ENCODE peak calls at places on chromosomes 1 and 21, in seven cellular contexts. V is Panc1, A is left ventricle myocardium inferior, T is ovary, J is stomach, E is mesenchymal stem cell, B is psoas muscle. W is an unnamed sample.

GRCh38 chr1:47563206-47563605 is 125.4 kb downstream of the FOXD2 start:
- DNase-seq in V (no peak), J (no peak), B (no peak), E (peak; percentile 8), T (no peak), A (no peak), W (no peak)

GRCh38 chr1:37616330-37616729 is 18.4 kb downstream of the RSPO1 start:
- DNase-seq in A (no peak), B (no peak), T (no peak), E (no peak), J (no peak), V (no peak), W (no peak)

GRCh38 chr1:183244466-183244865 is 58.4 kb downstream of the LAMC2 start:
- DNase-seq in A (peak; percentile 90), V (no peak), B (peak; percentile 88), J (peak; percentile 28), T (peak; percentile 39), E (peak; percentile 93), W (peak; percentile 89)

GRCh38 chr1:155847823-155848529 is 9.0 kb downstream of the GON4L start:
- DNase-seq in E (no peak), T (no peak), A (no peak), J (no peak), B (no peak), V (no peak), W (no peak)

GRCh38 chr1:178220094-178220493 is 126.2 kb downstream of the RASAL2 start:
- DNase-seq in E (peak; percentile 51), A (no peak), J (no peak), V (no peak), B (no peak), T (no peak), W (no peak)

GRCh38 chr1:78377356-78377928 is 113.3 kb upstream of the PTGFR start:
- DNase-seq in T (no peak), B (no peak), E (no peak), V (no peak), J (no peak), A (no peak), W (no peak)

GRCh38 chr21:32888971-32889370 is 117.4 kb upstream of the PAXBP1 start:
- DNase-seq in T (no peak), J (no peak), B (no peak), V (no peak), A (no peak), E (no peak), W (no peak)

GRCh38 chr1:178869114-178869697 is 1.7 kb downstream of the ANGPTL1 start:
- DNase-seq in T (no peak), J (no peak), B (no peak), V (no peak), A (no peak), E (peak; percentile 32), W (no peak)

GRCh38 chr21:16013570-16013969 is 283.8 kb downstream of the USP25 start:
- DNase-seq in J (no peak), V (no peak), A (no peak), T (no peak), B (no peak), E (no peak), W (no peak)

GRCh38 chr1:238018214-238018613 is 127.5 kb upstream of the ZP4 start:
- DNase-seq in B (no peak), J (no peak), E (no peak), A (no peak), T (no peak), V (no peak), W (no peak)

GRCh38 chr1:162131405-162132321 is 62.2 kb downstream of the NOS1AP start:
- DNase-seq in V (no peak), J (no peak), E (no peak), B (no peak), A (no peak), T (no peak), W (no peak)

GRCh38 chr1:77514871-77515776 is 167.3 kb downstream of the ZZZ3 start:
- DNase-seq in A (peak; percentile 44), T (peak; percentile 27), J (no peak), E (peak; percentile 72), B (no peak), V (no peak), W (no peak)

GRCh38 chr1:32816676-32817158 is 441 bp downstream of the YARS1 start:
- DNase-seq in T (no peak), B (no peak), A (no peak), J (no peak), E (no peak), V (no peak), W (no peak)
- H3K4me1 ChIP-seq in T (peaks cover 15% of the 10 kb centered on the region), B (peaks cover 43% of the 10 kb centered on the region), A (peaks cover 78% of the 10 kb centered on the region), J (peaks cover 78% of the 10 kb centered on the region), E (peaks cover 10% of the 10 kb centered on the region), V (peaks cover 19% of the 10 kb centered on the region), W (peaks cover 8% of the 10 kb centered on the region)

DNA sequence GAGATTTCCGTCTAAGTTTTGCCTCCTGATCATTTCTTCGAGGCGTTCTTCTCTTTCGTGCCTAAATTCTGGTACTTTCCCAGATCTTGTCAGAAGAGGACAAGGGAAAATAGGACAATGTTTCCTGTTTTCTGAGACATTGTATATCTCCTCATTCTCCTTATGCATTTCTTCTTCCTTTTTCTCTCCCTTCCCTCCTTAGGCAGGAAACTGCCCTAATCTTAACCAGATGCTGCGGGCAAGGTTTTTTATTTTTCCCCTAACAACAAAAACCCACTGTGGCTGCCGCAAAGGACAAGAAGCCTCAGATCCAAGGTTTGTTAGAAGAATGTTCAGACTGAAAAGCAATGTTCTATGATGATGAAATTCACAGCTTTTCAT is 813 bp downstream of the CTSK start:
- DNase-seq in E (no peak), T (no peak), A (no peak), V (no peak), J (no peak), B (no peak), W (no peak)
- H3K4me3 ChIP-seq in E (peak overlapping the region; percentile 81), T (peak overlapping the region; percentile 36), A (peak overlapping the region; percentile 48), V (no peak overlapping the region), J (peak overlapping the region; percentile 11), B (peak overlapping the region; percentile 39), W (peak overlapping the region; percentile 75)

GRCh38 chr1:86776108-86776507 is 71.7 kb downstream of the SH3GLB1 start:
- DNase-seq in J (no peak), B (no peak), A (no peak), T (no peak), V (no peak), E (no peak), W (no peak)
- H3K4me1 ChIP-seq in J (peaks cover 41% of the 10 kb centered on the region), B (peaks cover 40% of the 10 kb centered on the region), A (peaks cover 22% of the 10 kb centered on the region), T (peaks cover 4% of the 10 kb centered on the region), V (peaks cover 5% of the 10 kb centered on the region), E (peaks cover 5% of the 10 kb centered on the region), W (peaks cover 2% of the 10 kb centered on the region)

DNA sequence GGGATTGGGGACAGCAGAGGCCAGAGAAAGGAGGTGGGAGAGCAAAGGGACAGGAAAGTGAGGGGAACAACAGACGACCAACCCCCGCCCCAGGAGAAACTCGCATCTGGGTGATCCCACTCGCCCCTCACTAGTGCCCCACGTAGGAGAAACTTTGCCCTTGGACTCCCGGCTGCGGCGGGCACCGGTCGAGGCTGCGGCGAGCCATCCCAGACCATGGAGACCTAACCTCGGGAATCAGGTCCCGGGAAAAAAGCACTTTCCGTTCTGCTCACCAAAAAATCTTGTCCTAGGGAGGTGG is 2.6 kb downstream of the GFI1 start:
- DNase-seq in A (no peak), E (peak; percentile 42), T (no peak), J (no peak), V (no peak), B (no peak), W (no peak)
- H3K4me3 ChIP-seq in A (peak overlapping the region; percentile 69), E (peak overlapping the region; percentile 24), T (peak overlapping the region; percentile 20), J (peak overlapping the region; percentile 47), V (peak overlapping the region; percentile 52), B (peak overlapping the region; percentile 68), W (peak overlapping the region; percentile 6)

GRCh38 chr21:46145840-46146691 is 9.3 kb downstream of the FTCD start:
- DNase-seq in B (peak; percentile 10), E (no peak), T (peak; percentile 33), A (no peak), V (no peak), J (no peak), W (peak; percentile 40)

GRCh38 chr21:46149205-46149901 is 6.0 kb downstream of the FTCD start:
- DNase-seq in B (no peak), T (peak; percentile 12), V (no peak), J (no peak), E (no peak), A (no peak), W (peak; percentile 70)

GRCh38 chr21:46146856-46147255 is 8.5 kb downstream of the FTCD start:
- DNase-seq in J (no peak), E (no peak), B (no peak), T (peak; percentile 21), A (no peak), V (no peak), W (peak; percentile 41)

GRCh38 chr21:46150073-46150472 is 5.3 kb downstream of the FTCD start:
- DNase-seq in E (no peak), A (no peak), B (no peak), J (no peak), T (peak; percentile 26), V (no peak), W (peak; percentile 40)

DNA sequence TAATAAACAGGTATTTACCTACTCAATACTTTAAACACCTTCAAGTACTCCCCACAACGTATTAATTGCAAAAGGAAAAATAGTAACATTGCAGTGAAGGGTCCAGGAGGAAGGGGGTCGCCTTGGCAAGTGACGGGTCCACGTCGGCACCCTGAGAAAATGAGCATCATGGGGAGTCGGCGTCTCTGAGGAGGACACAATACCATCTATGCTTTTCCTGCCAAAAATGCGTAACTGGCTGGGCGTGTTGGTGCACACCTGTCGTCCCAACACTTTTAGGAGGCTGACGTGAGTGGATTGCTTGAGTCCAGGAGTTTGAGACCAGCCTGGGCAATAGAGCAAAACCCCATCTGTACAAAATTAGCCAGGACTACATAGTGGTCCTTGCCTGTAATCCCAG is 7.3 kb downstream of the FTCD start:
- DNase-seq in V (no peak), B (no peak), J (no peak), E (no peak), A (no peak), T (peak; percentile 10), W (peak; percentile 34)
- H3K4me1 ChIP-seq in V (no peaks in the 10 kb centered on the region), B (no peaks in the 10 kb centered on the region), J (peaks cover 16% of the 10 kb centered on the region), E (peaks cover 19% of the 10 kb centered on the region), A (peaks cover 18% of the 10 kb centered on the region), T (peaks cover 7% of the 10 kb centered on the region), W (no peaks in the 10 kb centered on the region)

DNA sequence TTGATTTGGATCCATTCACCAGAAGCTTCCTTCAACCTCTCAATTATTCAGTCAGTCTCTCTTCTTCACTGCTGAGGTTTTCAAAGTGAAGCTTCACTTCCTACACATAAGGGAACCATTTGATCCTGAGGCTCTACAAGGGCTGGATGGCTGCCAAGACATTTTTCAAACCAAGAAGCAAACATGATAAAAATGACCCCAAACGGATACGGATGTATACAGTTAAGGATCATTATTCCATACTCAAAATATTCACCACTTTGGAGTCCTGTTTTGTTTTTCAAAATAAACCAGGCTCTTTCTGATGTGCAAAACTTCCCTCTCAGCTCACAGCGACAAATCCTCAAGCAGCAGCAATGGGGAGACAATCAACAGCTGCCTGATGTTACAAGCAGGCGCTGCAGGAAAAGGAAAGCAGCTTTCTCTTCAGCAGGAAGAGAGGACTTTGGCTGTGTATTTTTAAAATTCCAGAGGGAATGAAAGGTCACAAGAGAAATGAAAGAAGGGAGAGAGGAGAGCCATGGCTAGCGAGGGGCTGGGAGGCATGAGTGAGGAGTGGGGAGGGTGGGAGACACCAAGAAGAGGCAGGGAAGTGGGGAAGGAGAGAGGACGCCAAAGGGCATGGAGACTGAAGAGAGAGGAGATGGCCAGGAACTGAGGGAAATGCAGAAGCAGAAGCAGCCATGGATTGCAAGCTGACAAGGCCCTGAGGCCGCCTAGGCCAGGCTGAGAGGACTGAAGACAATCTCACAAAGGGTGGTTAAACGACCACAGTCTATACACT is 145.4 kb downstream of the SLC45A1 start:
- DNase-seq in E (peak; percentile 93), T (no peak), J (peak; percentile 50), V (no peak), B (no peak), A (no peak), W (no peak)
- H3K4me3 ChIP-seq in E (peak overlapping the region; percentile 30), T (no peak overlapping the region), J (no peak overlapping the region), V (no peak overlapping the region), B (peak overlapping the region; percentile 6), A (peak overlapping the region; percentile 7), W (no peak overlapping the region)

GRCh38 chr1:8094481-8095241 is 68.6 kb upstream of the ERRFI1 start:
- DNase-seq in T (no peak), J (no peak), E (peak; percentile 99), V (no peak), B (no peak), A (no peak), W (no peak)
- H3K4me1 ChIP-seq in T (peaks cover 6% of the 10 kb centered on the region), J (peaks cover 62% of the 10 kb centered on the region), E (peaks cover 15% of the 10 kb centered on the region), V (peaks cover 73% of the 10 kb centered on the region), B (peaks cover 22% of the 10 kb centered on the region), A (peaks cover 36% of the 10 kb centered on the region), W (peaks cover 3% of the 10 kb centered on the region)

W was measured in aorta.